ENCODE peak calls at places on chromosomes 4 and X, in four cellular contexts. F, Y, C and A are unnamed samples.

GRCh38 chrX:96655947-96656623 is 28.6 kb upstream of the DIAPH2 start:
- DNase-seq in F (no peak), Y (no peak), C (no peak), A (no peak)

GRCh38 chrX:119512145-119512800 is 44.0 kb downstream of the SLC25A5 start:
- DNase-seq in F (peak; percentile 12), Y (peak; percentile 12), C (no peak), A (no peak)

GRCh38 chr4:7539659-7540058 is 104.9 kb upstream of the PSAPL1 start:
- DNase-seq in F (peak; percentile 65), Y (peak; percentile 42), C (no peak), A (no peak)

GRCh38 chr4:157128395-157128794 is 52.4 kb downstream of the GLRB start:
- DNase-seq in F (no peak), Y (no peak), C (no peak), A (no peak)

GRCh38 chr4:3793545-3793944 is 27.4 kb downstream of the ADRA2C start:
- DNase-seq in F (no peak), Y (no peak), C (no peak), A (no peak)

GRCh38 chr4:25110653-25111329 is 49.5 kb downstream of the SEPSECS start:
- DNase-seq in F (no peak), Y (no peak), C (no peak), A (no peak)

GRCh38 chr4:185039508-185040273 is 21.4 kb downstream of the HELT start:
- DNase-seq in F (peak; percentile 57), Y (peak; percentile 6), C (peak; percentile 11), A (no peak)

GRCh38 chrX:138945219-138945618 is 233.7 kb upstream of the FGF13 start:
- DNase-seq in F (no peak), Y (no peak), C (no peak), A (no peak)

GRCh38 chrX:103376979-103377324 is 614 bp downstream of the BEX3 start:
- DNase-seq in F (peak; percentile 21), Y (no peak), C (no peak), A (no peak)